ENCODE peak calls at places on chromosomes 3 and 15, in six cellular contexts. S is IMR-90, K is neuronal stem cell, R is H9, Q is trophoblast cell, O is H1. N is an unnamed sample.

GRCh38 chr15:98292442-98293240 is 332.1 kb downstream of the ARRDC4 start:
- DNase-seq in S (no peak), Q (peak; percentile 66), R (peak; percentile 90), O (peak; percentile 54), K (peak; percentile 57), N (peak; percentile 6)

GRCh38 chr3:28745904-28746617 is 397.4 kb upstream of the AZI2 start:
- DNase-seq in R (no peak), S (no peak), Q (no peak), K (no peak), O (no peak), N (no peak)

GRCh38 chr15:29822685-29823459 is 604 bp upstream of the TJP1 start:
- DNase-seq in R (no peak), K (no peak), S (peak; percentile 83), Q (peak; percentile 90), O (no peak), N (peak; percentile 92)

GRCh38 chr15:75631935-75632334 is 6.4 kb upstream of the SNUPN start:
- DNase-seq in K (no peak), R (no peak), S (no peak), Q (no peak), O (no peak), N (no peak)

GRCh38 chr3:43632269-43632733 is 10.5 kb upstream of the ANO10 start:
- DNase-seq in S (peak; percentile 90), Q (peak; percentile 77), R (no peak), K (no peak), O (no peak), N (peak; percentile 73)

GRCh38 chr15:48981941-48982340 is 18.2 kb upstream of the SHC4 start:
- DNase-seq in R (no peak), Q (peak; percentile 84), O (no peak), K (no peak), S (no peak), N (no peak)

GRCh38 chr3:12463686-12464085 is 20.6 kb upstream of the TSEN2 start:
- DNase-seq in K (no peak), S (no peak), Q (no peak), R (no peak), O (no peak), N (no peak)

GRCh38 chr15:33737687-33738606 is 230.3 kb upstream of the CHRM5 start:
- DNase-seq in O (peak; percentile 15), K (peak; percentile 49), Q (peak; percentile 95), S (peak; percentile 23), R (peak; percentile 74), N (peak; percentile 40)

GRCh38 chr3:1091276-1091675 is 1.5 kb upstream of the CNTN6 start:
- DNase-seq in O (no peak), Q (no peak), S (no peak), R (no peak), K (no peak), N (no peak)

GRCh38 chr15:64247906-64248541 is 85.2 kb upstream of the PPIB start:
- DNase-seq in Q (peak; percentile 90), O (peak; percentile 9), S (peak; percentile 90), R (peak; percentile 53), K (peak; percentile 29), N (peak; percentile 97)

GRCh38 chr3:152385761-152386160 is 117.0 kb downstream of the MBNL1 start:
- DNase-seq in Q (peak; percentile 53), S (peak; percentile 85), R (no peak), O (no peak), K (no peak), N (peak; percentile 75)

GRCh38 chr3:188947983-188948657 is 223.7 kb upstream of the TPRG1 start:
- DNase-seq in S (peak; percentile 85), O (peak; percentile 64), R (peak; percentile 89), K (peak; percentile 79), Q (peak; percentile 33), N (peak; percentile 96)

GRCh38 chr3:169232863-169233262 is 430.6 kb downstream of the MECOM start:
- DNase-seq in Q (no peak), S (peak; percentile 64), O (no peak), K (no peak), R (no peak), N (peak; percentile 23)

GRCh38 chr15:56733131-56734012 is at the start of gene ZNF280D:
- DNase-seq in R (no peak), Q (peak; percentile 81), K (peak; percentile 67), O (no peak), S (peak; percentile 85), N (peak; percentile 83)

GRCh38 chr3:134201201-134202130 is 49.2 kb downstream of the RYK start:
- DNase-seq in S (peak; percentile 93), Q (peak; percentile 71), R (no peak), O (no peak), K (no peak), N (peak; percentile 83)

GRCh38 chr3:189964623-189965022 is 156.1 kb downstream of the P3H2 start:
- DNase-seq in K (no peak), R (no peak), S (no peak), O (no peak), Q (no peak), N (no peak)

GRCh38 chr15:35522061-35522460 is 23.9 kb downstream of the DPH6 start:
- DNase-seq in K (no peak), S (peak; percentile 55), O (no peak), Q (no peak), R (no peak), N (peak; percentile 66)

GRCh38 chr3:43199645-43200036 is 86.7 kb upstream of the SNRK start:
- DNase-seq in S (no peak), O (no peak), K (no peak), R (no peak), Q (no peak), N (no peak)

GRCh38 chr15:49075876-49076275 is 29.6 kb upstream of the SECISBP2L start:
- DNase-seq in K (no peak), Q (no peak), O (no peak), S (no peak), R (no peak), N (peak; percentile 59)

GRCh38 chr3:41118461-41119385 is 80.6 kb upstream of the CTNNB1 start:
- DNase-seq in Q (no peak), K (no peak), R (no peak), S (no peak), O (no peak), N (peak; percentile 22)

GRCh38 chr3:8741581-8742355 is 8.2 kb downstream of the CAV3 start:
- DNase-seq in S (peak; percentile 86), O (peak; percentile 70), K (peak; percentile 67), Q (peak; percentile 18), R (peak; percentile 87), N (peak; percentile 65)

GRCh38 chr3:10099030-10099429 is 9.0 kb downstream of the FANCD2OS start:
- DNase-seq in Q (no peak), O (no peak), S (no peak), K (no peak), R (no peak), N (no peak)

GRCh38 chr3:171874251-171874679 is 31.1 kb downstream of the TMEM212 start:
- DNase-seq in O (peak; percentile 23), K (no peak), S (peak; percentile 99), R (no peak), Q (peak; percentile 75), N (peak; percentile 99)

GRCh38 chr15:27685638-27686037 is 413.5 kb downstream of the OCA2 start:
- DNase-seq in K (no peak), O (no peak), S (no peak), R (no peak), Q (no peak), N (no peak)

GRCh38 chr3:138768946-138769345 is 65.8 kb downstream of the PIK3CB start:
- DNase-seq in K (no peak), O (no peak), R (no peak), S (no peak), Q (no peak), N (no peak)

GRCh38 chr3:138771585-138771984 is 63.1 kb downstream of the PIK3CB start:
- DNase-seq in R (no peak), K (no peak), O (no peak), S (no peak), Q (no peak), N (no peak)

GRCh38 chr3:138767498-138768104 is 67.1 kb downstream of the PIK3CB start:
- DNase-seq in S (no peak), R (no peak), Q (no peak), O (no peak), K (no peak), N (no peak)

DNA sequence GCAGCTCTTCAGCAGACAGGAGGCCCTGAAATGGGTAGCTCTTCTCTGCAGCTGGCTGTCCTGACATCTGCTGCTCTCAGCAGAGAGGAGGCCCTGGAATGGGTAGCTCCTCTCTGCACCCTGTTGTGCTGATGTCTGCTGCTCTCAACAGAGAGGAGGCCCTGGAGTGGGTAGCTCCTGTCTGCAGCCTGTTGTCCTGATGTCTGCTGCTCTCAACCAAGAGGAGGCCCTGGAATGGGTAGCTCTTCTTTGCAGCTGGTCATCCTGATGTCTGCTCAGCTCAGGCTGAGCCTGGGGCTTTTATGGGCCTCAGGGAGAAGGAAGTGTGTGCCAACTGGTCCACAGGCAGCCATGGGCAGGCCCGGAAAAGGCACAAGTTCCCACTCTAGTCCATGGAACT is 66.6 kb downstream of the PIK3CB start:
- DNase-seq in Q (no peak), S (no peak), K (no peak), R (peak; percentile 43), O (no peak), N (no peak)
- H4K91ac ChIP-seq in Q (no peak overlapping the region), S (no peak overlapping the region), K (no peak overlapping the region), R (no peak overlapping the region), O (no peak overlapping the region), N (no peak overlapping the region)

DNA sequence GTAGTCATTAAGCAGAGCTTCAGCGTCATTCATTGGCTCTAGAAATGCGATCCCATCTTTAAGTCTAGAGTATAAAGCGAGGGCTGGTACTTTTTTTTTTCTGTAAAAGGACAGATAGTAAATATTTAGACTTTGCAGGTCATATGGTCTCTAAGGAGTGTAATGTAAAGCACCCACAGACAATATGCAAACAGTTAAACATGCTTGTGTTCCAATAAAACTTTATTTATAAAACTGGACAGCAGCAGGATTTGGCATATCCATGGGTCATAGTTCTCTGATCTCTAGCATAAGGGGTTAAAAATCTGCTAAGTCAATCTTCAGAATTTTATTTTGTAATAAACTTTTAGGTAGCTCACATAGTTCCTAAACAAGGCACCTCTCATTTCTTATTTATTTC is 226.8 kb upstream of the TBC1D5 start:
- DNase-seq in Q (no peak), K (no peak), S (no peak), O (no peak), R (no peak), N (no peak)
- H3K4ac ChIP-seq in Q (no peak overlapping the region), K (no peak overlapping the region), S (no peak overlapping the region), O (no peak overlapping the region), R (no peak overlapping the region), N (no peak overlapping the region)

GRCh38 chr3:154666542-154666941 is 236.6 kb upstream of the GPR149 start:
- DNase-seq in R (no peak), Q (no peak), O (no peak), K (no peak), S (no peak), N (no peak)

GRCh38 chr3:154668187-154668586 is 238.2 kb upstream of the GPR149 start:
- DNase-seq in O (no peak), K (no peak), S (no peak), R (no peak), Q (no peak), N (no peak)

DNA sequence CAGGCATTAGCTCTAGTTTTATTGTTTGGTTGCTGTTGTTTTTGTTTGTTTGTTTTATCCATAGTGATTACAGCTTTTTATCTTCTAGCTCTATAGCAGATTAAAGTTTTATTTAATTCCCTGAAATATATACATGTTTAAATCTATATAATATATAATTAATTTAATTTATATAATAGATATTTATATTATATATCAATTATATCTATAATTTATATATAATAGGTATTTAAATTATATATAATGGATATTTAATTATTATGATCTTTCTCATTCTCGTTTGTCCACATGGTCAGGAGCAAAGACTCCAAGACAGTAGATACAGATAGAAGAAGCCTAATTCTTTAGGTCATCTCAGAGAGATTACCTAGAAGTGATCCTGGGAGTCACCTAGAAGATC is 238.8 kb upstream of the GPR149 start:
- DNase-seq in K (no peak), Q (no peak), R (no peak), O (no peak), S (no peak), N (no peak)
- H3K23ac ChIP-seq in K (no peak overlapping the region), Q (no peak overlapping the region), R (no peak overlapping the region), O (no peak overlapping the region), S (no peak overlapping the region), N (no peak overlapping the region)

GRCh38 chr3:186544281-186544680 is at the start of gene CRYGS:
- DNase-seq in R (no peak), O (no peak), K (no peak), S (no peak), Q (no peak), N (no peak)
- H4K91ac ChIP-seq in R (no peak within 1 kb of the TSS), O (no peak within 1 kb of the TSS), K (no peak within 1 kb of the TSS), S (no peak within 1 kb of the TSS), Q (no peak within 1 kb of the TSS), N (no peak within 1 kb of the TSS)

N was measured in mesenchymal stem cell.